ENCODE peak calls at places on chromosomes 5 and 9, in five cellular contexts. E, X, P, H and S are unnamed samples.

GRCh38 chr5:1184481-1184880 is 16.9 kb upstream of the SLC6A19 start:
- DNase-seq in P (no peak), X (no peak), E (no peak), H (no peak), S (no peak)

GRCh38 chr9:136662326-136662655 is 425 bp upstream of the EGFL7 start:
- DNase-seq in E (no peak), P (no peak), H (no peak), X (no peak), S (no peak)

GRCh38 chr5:167950126-167950721 is 341.2 kb upstream of the WWC1 start:
- DNase-seq in H (no peak), X (no peak), E (no peak), P (peak; percentile 69), S (no peak)

GRCh38 chr5:180950291-180950949 is 38.2 kb upstream of the BTNL3 start:
- DNase-seq in H (no peak), P (no peak), E (no peak), X (no peak), S (no peak)

GRCh38 chr9:131787838-131788237 is 48.0 kb upstream of the RAPGEF1 start:
- DNase-seq in X (no peak), E (no peak), P (no peak), H (no peak), S (no peak)

GRCh38 chr9:106583751-106584150 is 279.2 kb upstream of the ZNF462 start:
- DNase-seq in E (no peak), X (no peak), H (no peak), P (peak; percentile 11), S (no peak)

GRCh38 chr9:130871395-130872057 is 25.1 kb downstream of the QRFP start:
- DNase-seq in H (no peak), E (no peak), P (no peak), X (no peak), S (no peak)

GRCh38 chr5:74342948-74343682 is 297.4 kb downstream of the ENC1 start:
- DNase-seq in H (peak; percentile 17), X (no peak), P (no peak), E (no peak), S (no peak)

GRCh38 chr5:95823738-95824609 is 1.4 kb upstream of the GLRX start:
- DNase-seq in E (peak; percentile 69), P (peak; percentile 91), X (peak; percentile 54), H (peak; percentile 72), S (peak; percentile 69)

GRCh38 chr9:125525846-125526619 is 181.0 kb downstream of the MAPKAP1 start:
- DNase-seq in P (no peak), E (no peak), X (no peak), H (peak; percentile 61), S (no peak)

GRCh38 chr5:168001311-168001710 is 290.1 kb upstream of the WWC1 start:
- DNase-seq in H (no peak), X (no peak), E (no peak), P (no peak), S (no peak)

GRCh38 chr5:132322266-132322665 is 28.1 kb downstream of the SLC22A4 start:
- DNase-seq in E (no peak), H (peak; percentile 86), X (no peak), P (no peak), S (no peak)

GRCh38 chr5:31664566-31664965 is 25.6 kb downstream of the PDZD2 start:
- DNase-seq in E (no peak), X (no peak), P (peak; percentile 12), H (peak; percentile 91), S (no peak)

GRCh38 chr5:78964889-78965288 is 20.2 kb downstream of the ARSB start:
- DNase-seq in X (no peak), H (no peak), E (no peak), P (peak; percentile 41), S (no peak)

GRCh38 chr5:10009802-10010201 is 239.9 kb downstream of the ATPSCKMT start:
- DNase-seq in P (no peak), X (no peak), H (no peak), E (no peak), S (no peak)

GRCh38 chr5:127012933-127013332 is 17.4 kb downstream of the MARCHF3 start:
- DNase-seq in H (no peak), P (peak; percentile 59), X (no peak), E (no peak), S (no peak)

GRCh38 chr9:135905380-135906282 is 1.7 kb downstream of the CAMSAP1 start:
- DNase-seq in P (no peak), E (peak; percentile 37), H (no peak), X (no peak), S (no peak)

GRCh38 chr9:95018099-95018927 is 291.8 kb downstream of the AOPEP start:
- DNase-seq in X (no peak), H (no peak), P (peak; percentile 83), E (peak; percentile 87), S (peak; percentile 86)

GRCh38 chr5:51414516-51414915 is 31.3 kb downstream of the ISL1 start:
- DNase-seq in H (no peak), E (no peak), X (no peak), P (no peak), S (no peak)

GRCh38 chr5:154654484-154655375 is 100.4 kb upstream of the LARP1 start:
- DNase-seq in P (no peak), H (no peak), X (no peak), E (no peak), S (no peak)

GRCh38 chr9:130225586-130225985 is 40.0 kb upstream of the HMCN2 start:
- DNase-seq in P (no peak), H (no peak), X (no peak), E (no peak), S (no peak)

GRCh38 chr9:128339761-128340690 is at the start of gene SLC27A4:
- DNase-seq in E (peak; percentile 25), P (no peak), X (peak; percentile 76), H (peak; percentile 98), S (no peak)

GRCh38 chr5:124649548-124650501 is 96.6 kb downstream of the ZNF608 start:
- DNase-seq in X (no peak), P (peak; percentile 95), E (no peak), H (no peak), S (peak; percentile 91)

GRCh38 chr5:128532127-128532526 is 5.9 kb downstream of the FBN2 start:
- DNase-seq in X (no peak), E (no peak), H (peak; percentile 54), P (no peak), S (no peak)

GRCh38 chr5:111810087-111810486 is 53.1 kb upstream of the NREP start:
- DNase-seq in P (no peak), X (no peak), E (no peak), H (no peak), S (no peak)

DNA sequence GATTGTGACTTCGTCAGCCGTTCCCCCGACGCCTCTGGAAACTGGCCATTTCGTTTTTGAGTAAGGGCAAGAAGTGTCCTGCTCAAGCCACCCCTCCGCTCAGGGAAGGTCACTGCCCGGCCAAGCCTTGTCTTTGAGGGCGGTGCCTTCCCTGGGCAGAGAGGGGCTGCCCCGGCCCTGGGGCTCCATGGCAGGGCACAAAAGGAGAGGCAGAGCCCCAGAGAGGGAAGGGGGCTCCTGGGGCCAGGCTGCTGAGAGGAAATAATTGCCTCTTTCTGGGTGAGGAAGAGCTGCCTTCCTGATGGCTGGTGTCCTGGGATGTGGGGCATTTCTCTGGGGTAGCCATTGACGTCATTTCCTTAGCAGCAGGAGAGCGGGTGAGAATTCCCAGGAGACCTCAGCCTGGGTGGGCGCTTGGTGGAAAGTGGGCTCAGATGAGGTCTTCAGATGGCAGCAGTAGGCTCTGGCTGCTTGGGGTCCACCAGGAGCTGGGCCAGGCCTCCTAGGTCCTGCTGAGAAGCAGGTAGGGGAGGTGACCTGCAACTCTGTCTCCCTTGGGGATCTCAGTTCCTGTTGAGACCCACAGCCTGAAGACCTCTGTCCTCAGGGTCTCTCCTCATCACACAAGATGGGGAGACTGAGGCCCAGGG is 31.6 kb downstream of the FAM163B start:
- DNase-seq in H (no peak), P (no peak), E (no peak), X (no peak), S (no peak)
- H3K4me3 ChIP-seq in H (no peak overlapping the region), P (no peak overlapping the region), E (no peak overlapping the region), X (no peak overlapping the region), S (no peak overlapping the region)

GRCh38 chr5:142317673-142318261 is 7.1 kb downstream of the SPRY4 start:
- DNase-seq in E (no peak), P (no peak), H (no peak), X (no peak), S (no peak)
- TF ChIP-seq CTCF in E (peak; percentile 26), P (peak; percentile 41), H (peak; percentile 67), X (no peak), S (no peak)

GRCh38 chr9:133304158-133304470 is 29.1 kb upstream of the ABO start:
- DNase-seq in E (no peak), X (no peak), P (no peak), H (no peak), S (no peak)

GRCh38 chr9:133305731-133306130 is 30.3 kb downstream of the SURF6 start:
- DNase-seq in X (no peak), P (no peak), E (no peak), H (no peak), S (no peak)

GRCh38 chr9:133303266-133304157 is 28.5 kb upstream of the ABO start:
- DNase-seq in X (no peak), E (no peak), H (no peak), P (no peak), S (no peak)

GRCh38 chr9:133304477-133305377 is 29.7 kb upstream of the ABO start:
- DNase-seq in P (no peak), X (no peak), E (no peak), H (no peak), S (no peak)

DNA sequence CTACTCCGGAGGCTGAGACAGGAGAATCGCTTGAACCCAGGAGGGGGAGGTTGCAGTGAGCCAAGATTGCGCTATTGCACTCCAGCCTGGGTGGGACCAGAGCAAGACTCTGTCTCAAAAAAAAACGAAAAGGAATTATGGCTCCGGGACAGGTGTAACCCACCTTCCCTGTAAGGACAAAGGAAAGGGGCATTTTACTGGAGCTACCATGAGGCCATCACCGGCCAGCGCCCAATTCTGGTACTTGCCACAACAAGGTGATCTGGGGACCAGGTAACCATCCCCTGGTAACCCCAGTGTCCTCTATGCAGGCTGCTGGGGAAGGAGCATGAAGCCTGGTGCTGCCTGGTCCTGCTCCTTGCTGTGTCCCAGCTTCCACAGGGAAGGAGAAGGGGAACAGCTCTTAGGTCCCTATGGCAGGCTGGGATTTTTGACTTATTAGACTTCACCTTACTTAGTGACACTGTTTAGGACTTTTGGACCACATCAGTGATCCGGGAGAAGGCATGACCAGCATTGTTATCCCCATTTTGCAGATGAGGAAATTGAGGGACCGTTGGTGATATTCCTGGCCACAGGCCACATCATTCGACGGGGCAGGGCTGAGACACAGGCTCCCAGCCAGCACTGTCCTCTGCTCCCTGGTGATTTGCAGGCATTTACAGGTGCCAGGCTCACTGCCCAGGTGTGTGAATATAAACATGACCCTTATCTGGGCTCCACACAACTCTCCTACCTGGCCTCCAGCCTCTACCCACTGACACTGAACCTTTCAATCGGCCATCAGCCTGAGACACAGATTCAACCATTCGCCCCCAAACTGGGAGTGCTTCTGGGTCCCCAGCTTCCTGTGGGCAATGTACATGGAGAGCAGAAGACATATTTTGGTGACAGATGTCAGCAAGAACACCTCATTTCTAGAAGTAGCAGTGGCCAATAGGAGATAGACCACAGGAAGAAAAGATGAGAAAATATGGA is 26.5 kb upstream of the ABO start:
- DNase-seq in X (no peak), E (no peak), H (no peak), P (no peak), S (no peak)
- H3K4me3 ChIP-seq in X (no peak overlapping the region), E (no peak overlapping the region), H (no peak overlapping the region), P (no peak overlapping the region), S (no peak overlapping the region)

DNA sequence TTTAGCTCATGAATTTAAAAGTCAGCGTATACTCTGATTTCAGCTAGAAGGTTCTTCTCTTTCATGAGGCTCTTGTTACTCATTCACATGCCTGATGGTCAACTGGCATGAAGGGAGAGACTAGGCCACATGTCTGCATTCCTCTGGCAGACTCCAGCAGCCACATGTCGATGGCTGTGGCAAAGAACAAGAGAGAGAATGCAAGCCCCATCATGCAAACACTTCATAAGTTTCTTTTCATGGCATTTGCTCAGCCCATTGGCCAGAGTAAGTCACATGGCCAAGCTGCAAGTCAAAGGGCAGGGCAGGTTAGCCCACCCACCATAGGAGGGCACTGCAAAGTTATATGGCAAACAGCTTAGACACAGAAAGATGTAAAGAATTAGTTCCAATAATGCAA is 5.4 kb downstream of the KCNV2 start:
- DNase-seq in P (peak; percentile 29), E (peak; percentile 82), H (no peak), X (no peak), S (peak; percentile 85)
- TF ChIP-seq CTCF in P (no peak), E (no peak), H (no peak), X (no peak), S (no peak)